ENCODE peak calls at places on chromosomes 3 and 15, in ten cellular contexts. One of them, this sample, is unnamed.

GRCh38 chr15:77542491-77543001 is 90.2 kb downstream of the LINGO1 start:
- DNase-seq in endothelial cell: no peak
- DNase-seq in CD4-positive, alpha-beta T cell: no peak
- DNase-seq in MM.1S: no peak
- DNase-seq in AG09319: no peak
- DNase-seq in fibroblast of mammary gland: peak
- DNase-seq in transverse colon: no peak
- DNase-seq in WTC11: no peak
- DNase-seq in neural progenitor cell: no peak
- DNase-seq in stomach: no peak
- DNase-seq in this sample: no peak

GRCh38 chr3:134483195-134483890 is 2.4 kb downstream of the ANAPC13 start:
- DNase-seq in MM.1S: no peak
- DNase-seq in fibroblast of mammary gland: peak
- DNase-seq in CD4-positive, alpha-beta T cell: no peak
- DNase-seq in neural progenitor cell: no peak
- DNase-seq in WTC11: no peak
- DNase-seq in stomach: no peak
- DNase-seq in endothelial cell: no peak
- DNase-seq in transverse colon: no peak
- DNase-seq in AG09319: no peak
- DNase-seq in this sample: no peak

GRCh38 chr15:57861039-57861638 is 154.6 kb downstream of the POLR2M start:
- DNase-seq in neural progenitor cell: peak
- DNase-seq in AG09319: peak
- DNase-seq in WTC11: no peak
- DNase-seq in fibroblast of mammary gland: peak
- DNase-seq in endothelial cell: peak
- DNase-seq in MM.1S: peak
- DNase-seq in stomach: no peak
- DNase-seq in CD4-positive, alpha-beta T cell: no peak
- DNase-seq in transverse colon: no peak
- DNase-seq in this sample: peak

GRCh38 chr3:157871248-157871647 is 235.0 kb downstream of the SHOX2 start:
- DNase-seq in stomach: no peak
- DNase-seq in CD4-positive, alpha-beta T cell: no peak
- DNase-seq in MM.1S: no peak
- DNase-seq in fibroblast of mammary gland: no peak
- DNase-seq in WTC11: no peak
- DNase-seq in neural progenitor cell: no peak
- DNase-seq in transverse colon: no peak
- DNase-seq in endothelial cell: no peak
- DNase-seq in AG09319: no peak
- DNase-seq in this sample: no peak

GRCh38 chr3:150357923-150358322 is 50.2 kb upstream of the TSC22D2 start:
- DNase-seq in fibroblast of mammary gland: no peak
- DNase-seq in MM.1S: no peak
- DNase-seq in AG09319: no peak
- DNase-seq in stomach: no peak
- DNase-seq in transverse colon: no peak
- DNase-seq in neural progenitor cell: no peak
- DNase-seq in CD4-positive, alpha-beta T cell: no peak
- DNase-seq in endothelial cell: no peak
- DNase-seq in WTC11: no peak
- DNase-seq in this sample: no peak

GRCh38 chr15:81301385-81301784 is 22.6 kb downstream of the STARD5 start:
- DNase-seq in transverse colon: peak
- DNase-seq in neural progenitor cell: no peak
- DNase-seq in endothelial cell: no peak
- DNase-seq in MM.1S: no peak
- DNase-seq in fibroblast of mammary gland: no peak
- DNase-seq in CD4-positive, alpha-beta T cell: no peak
- DNase-seq in AG09319: no peak
- DNase-seq in stomach: no peak
- DNase-seq in WTC11: no peak
- DNase-seq in this sample: no peak

GRCh38 chr3:52041118-52041847 is 15.1 kb downstream of the DUSP7 start:
- DNase-seq in endothelial cell: no peak
- DNase-seq in fibroblast of mammary gland: no peak
- DNase-seq in stomach: no peak
- DNase-seq in MM.1S: no peak
- DNase-seq in transverse colon: no peak
- DNase-seq in WTC11: peak
- DNase-seq in AG09319: no peak
- DNase-seq in CD4-positive, alpha-beta T cell: no peak
- DNase-seq in neural progenitor cell: peak
- DNase-seq in this sample: no peak

GRCh38 chr3:148229107-148229506 is 468.6 kb upstream of the AGTR1 start:
- DNase-seq in WTC11: no peak
- DNase-seq in MM.1S: peak
- DNase-seq in neural progenitor cell: no peak
- DNase-seq in AG09319: no peak
- DNase-seq in fibroblast of mammary gland: no peak
- DNase-seq in transverse colon: no peak
- DNase-seq in CD4-positive, alpha-beta T cell: no peak
- DNase-seq in endothelial cell: no peak
- DNase-seq in stomach: no peak
- DNase-seq in this sample: no peak

GRCh38 chr3:87082806-87083440 is 92.0 kb upstream of the VGLL3 start:
- DNase-seq in AG09319: no peak
- DNase-seq in fibroblast of mammary gland: peak
- DNase-seq in CD4-positive, alpha-beta T cell: no peak
- DNase-seq in MM.1S: peak
- DNase-seq in endothelial cell: peak
- DNase-seq in WTC11: no peak
- DNase-seq in stomach: no peak
- DNase-seq in transverse colon: no peak
- DNase-seq in neural progenitor cell: peak
- DNase-seq in this sample: peak

GRCh38 chr15:93271871-93272270 is 182.9 kb upstream of the RGMA start:
- DNase-seq in transverse colon: no peak
- DNase-seq in stomach: no peak
- DNase-seq in WTC11: no peak
- DNase-seq in neural progenitor cell: no peak
- DNase-seq in endothelial cell: no peak
- DNase-seq in AG09319: no peak
- DNase-seq in fibroblast of mammary gland: no peak
- DNase-seq in MM.1S: no peak
- DNase-seq in CD4-positive, alpha-beta T cell: no peak
- DNase-seq in this sample: no peak

GRCh38 chr3:185927501-185928200 is 10.2 kb downstream of the TRA2B start:
- DNase-seq in stomach: no peak
- DNase-seq in transverse colon: no peak
- DNase-seq in MM.1S: no peak
- DNase-seq in AG09319: no peak
- DNase-seq in WTC11: no peak
- DNase-seq in CD4-positive, alpha-beta T cell: no peak
- DNase-seq in neural progenitor cell: no peak
- DNase-seq in fibroblast of mammary gland: no peak
- DNase-seq in endothelial cell: no peak
- DNase-seq in this sample: no peak

GRCh38 chr3:21188459-21188858 is 562.6 kb downstream of the ZNF385D start:
- DNase-seq in stomach: no peak
- DNase-seq in neural progenitor cell: peak
- DNase-seq in endothelial cell: no peak
- DNase-seq in transverse colon: no peak
- DNase-seq in WTC11: no peak
- DNase-seq in fibroblast of mammary gland: no peak
- DNase-seq in MM.1S: no peak
- DNase-seq in CD4-positive, alpha-beta T cell: no peak
- DNase-seq in AG09319: no peak
- DNase-seq in this sample: no peak

GRCh38 chr3:56122911-56123310 is 345.4 kb downstream of the ERC2 start:
- DNase-seq in CD4-positive, alpha-beta T cell: no peak
- DNase-seq in stomach: no peak
- DNase-seq in neural progenitor cell: no peak
- DNase-seq in fibroblast of mammary gland: no peak
- DNase-seq in AG09319: no peak
- DNase-seq in MM.1S: no peak
- DNase-seq in transverse colon: no peak
- DNase-seq in endothelial cell: no peak
- DNase-seq in WTC11: no peak
- DNase-seq in this sample: no peak

GRCh38 chr3:145698749-145699148 is 462.2 kb downstream of the PLOD2 start:
- DNase-seq in AG09319: no peak
- DNase-seq in WTC11: no peak
- DNase-seq in MM.1S: no peak
- DNase-seq in CD4-positive, alpha-beta T cell: no peak
- DNase-seq in fibroblast of mammary gland: no peak
- DNase-seq in endothelial cell: no peak
- DNase-seq in transverse colon: no peak
- DNase-seq in stomach: no peak
- DNase-seq in neural progenitor cell: no peak
- DNase-seq in this sample: no peak

GRCh38 chr3:149941186-149941585 is 29.5 kb downstream of the PFN2 start:
- DNase-seq in MM.1S: no peak
- DNase-seq in endothelial cell: no peak
- DNase-seq in CD4-positive, alpha-beta T cell: no peak
- DNase-seq in stomach: no peak
- DNase-seq in transverse colon: no peak
- DNase-seq in WTC11: no peak
- DNase-seq in neural progenitor cell: no peak
- DNase-seq in fibroblast of mammary gland: peak
- DNase-seq in AG09319: no peak
- DNase-seq in this sample: no peak

GRCh38 chr15:56817266-56817665 is 84.0 kb upstream of the ZNF280D start:
- DNase-seq in stomach: no peak
- DNase-seq in WTC11: no peak
- DNase-seq in endothelial cell: no peak
- DNase-seq in neural progenitor cell: peak
- DNase-seq in AG09319: no peak
- DNase-seq in fibroblast of mammary gland: peak
- DNase-seq in transverse colon: no peak
- DNase-seq in CD4-positive, alpha-beta T cell: no peak
- DNase-seq in MM.1S: no peak
- DNase-seq in this sample: no peak

GRCh38 chr3:99532246-99532645 is 106.1 kb upstream of the COL8A1 start:
- DNase-seq in AG09319: peak
- DNase-seq in fibroblast of mammary gland: peak
- DNase-seq in CD4-positive, alpha-beta T cell: no peak
- DNase-seq in endothelial cell: peak
- DNase-seq in MM.1S: no peak
- DNase-seq in neural progenitor cell: peak
- DNase-seq in transverse colon: peak
- DNase-seq in WTC11: peak
- DNase-seq in stomach: peak
- DNase-seq in this sample: peak

GRCh38 chr3:142578309-142579223 is at the start of gene ATR:
- DNase-seq in neural progenitor cell: peak
- DNase-seq in CD4-positive, alpha-beta T cell: peak
- DNase-seq in transverse colon: peak
- DNase-seq in stomach: peak
- DNase-seq in fibroblast of mammary gland: peak
- DNase-seq in AG09319: peak
- DNase-seq in endothelial cell: peak
- DNase-seq in MM.1S: peak
- DNase-seq in WTC11: peak
- DNase-seq in this sample: peak
- TF ChIP-seq CTCF in neural progenitor cell: no peak
- TF ChIP-seq CTCF in CD4-positive, alpha-beta T cell: no peak
- TF ChIP-seq CTCF in transverse colon: no peak
- TF ChIP-seq CTCF in stomach: no peak
- TF ChIP-seq CTCF in fibroblast of mammary gland: no peak
- TF ChIP-seq CTCF in AG09319: no peak
- TF ChIP-seq CTCF in endothelial cell: no peak
- TF ChIP-seq CTCF in MM.1S: no peak
- TF ChIP-seq CTCF in WTC11: no peak
- TF ChIP-seq CTCF in this sample: no peak

DNA sequence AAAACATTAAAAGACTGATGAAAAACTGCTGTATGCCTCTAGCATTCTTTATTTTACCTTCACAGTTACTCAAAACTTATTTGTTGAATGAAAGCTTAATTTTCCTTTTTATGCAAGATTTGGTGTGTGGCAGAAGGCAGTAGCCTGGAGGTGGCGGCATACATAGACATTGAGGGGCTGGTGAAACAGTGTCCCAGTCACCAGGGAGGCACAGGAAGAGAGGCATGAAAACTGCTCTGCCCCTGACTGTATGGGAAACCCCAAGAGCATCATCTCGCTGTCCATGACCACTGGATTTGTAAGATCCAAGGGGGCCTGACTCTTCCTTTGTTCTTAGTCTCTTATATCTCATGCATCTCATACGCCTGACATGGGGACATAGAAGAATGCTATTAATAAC is 493.7 kb upstream of the GOLIM4 start:
- DNase-seq in transverse colon: no peak
- DNase-seq in stomach: no peak
- DNase-seq in AG09319: no peak
- DNase-seq in fibroblast of mammary gland: no peak
- DNase-seq in CD4-positive, alpha-beta T cell: no peak
- DNase-seq in neural progenitor cell: no peak
- DNase-seq in MM.1S: no peak
- DNase-seq in WTC11: no peak
- DNase-seq in endothelial cell: no peak
- DNase-seq in this sample: no peak
- TF ChIP-seq CTCF in transverse colon: no peak
- TF ChIP-seq CTCF in stomach: no peak
- TF ChIP-seq CTCF in AG09319: no peak
- TF ChIP-seq CTCF in fibroblast of mammary gland: no peak
- TF ChIP-seq CTCF in CD4-positive, alpha-beta T cell: no peak
- TF ChIP-seq CTCF in neural progenitor cell: no peak
- TF ChIP-seq CTCF in MM.1S: no peak
- TF ChIP-seq CTCF in WTC11: no peak
- TF ChIP-seq CTCF in endothelial cell: no peak
- TF ChIP-seq CTCF in this sample: no peak

GRCh38 chr3:71022552-71023335 is 560.8 kb downstream of the FOXP1 start:
- DNase-seq in endothelial cell: peak
- DNase-seq in neural progenitor cell: peak
- DNase-seq in CD4-positive, alpha-beta T cell: no peak
- DNase-seq in fibroblast of mammary gland: peak
- DNase-seq in WTC11: peak
- DNase-seq in MM.1S: no peak
- DNase-seq in AG09319: no peak
- DNase-seq in stomach: no peak
- DNase-seq in transverse colon: no peak
- DNase-seq in this sample: no peak
- TF ChIP-seq CTCF in endothelial cell: no peak
- TF ChIP-seq CTCF in neural progenitor cell: peak
- TF ChIP-seq CTCF in CD4-positive, alpha-beta T cell: no peak
- TF ChIP-seq CTCF in fibroblast of mammary gland: peak
- TF ChIP-seq CTCF in WTC11: no peak
- TF ChIP-seq CTCF in MM.1S: peak
- TF ChIP-seq CTCF in AG09319: no peak
- TF ChIP-seq CTCF in stomach: no peak
- TF ChIP-seq CTCF in transverse colon: no peak
- TF ChIP-seq CTCF in this sample: peak

DNA sequence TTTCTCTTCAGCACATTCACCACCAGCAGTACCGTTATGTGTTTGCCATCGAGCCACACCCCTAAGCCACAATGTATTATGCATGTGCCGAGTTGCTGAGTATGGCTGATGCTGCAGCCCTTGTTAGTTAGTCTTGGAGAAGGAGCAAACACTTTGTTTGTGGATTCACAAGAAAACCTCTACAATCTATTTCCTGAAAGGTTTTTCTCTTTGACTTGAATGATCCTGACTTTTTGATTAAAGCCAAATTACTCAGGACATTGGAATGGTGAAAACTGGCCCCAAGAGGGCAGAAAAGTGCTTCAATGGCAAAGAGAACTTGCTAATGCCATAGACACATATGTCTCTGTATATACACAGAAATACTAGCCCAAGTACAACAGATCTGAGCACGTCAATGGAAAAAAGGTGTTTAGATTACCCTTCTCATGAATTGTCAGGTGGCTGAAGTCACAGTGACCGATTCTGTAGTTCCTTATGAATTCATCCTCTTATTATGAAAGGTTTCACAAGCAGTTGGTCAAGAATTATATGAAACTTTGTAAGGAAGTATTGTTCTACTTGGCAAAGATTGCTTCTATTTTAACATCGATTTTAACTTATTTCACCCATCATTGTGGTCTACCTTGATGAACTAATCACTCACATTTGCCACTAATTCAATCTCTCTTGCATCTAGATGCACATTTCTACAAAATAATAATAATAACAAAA is 103.0 kb downstream of the P3H2 start:
- DNase-seq in CD4-positive, alpha-beta T cell: no peak
- DNase-seq in transverse colon: peak
- DNase-seq in MM.1S: no peak
- DNase-seq in WTC11: no peak
- DNase-seq in endothelial cell: no peak
- DNase-seq in fibroblast of mammary gland: peak
- DNase-seq in AG09319: peak
- DNase-seq in stomach: peak
- DNase-seq in neural progenitor cell: peak
- DNase-seq in this sample: no peak
- TF ChIP-seq CTCF in CD4-positive, alpha-beta T cell: no peak
- TF ChIP-seq CTCF in transverse colon: peak
- TF ChIP-seq CTCF in MM.1S: peak
- TF ChIP-seq CTCF in WTC11: no peak
- TF ChIP-seq CTCF in endothelial cell: no peak
- TF ChIP-seq CTCF in fibroblast of mammary gland: peak
- TF ChIP-seq CTCF in AG09319: peak
- TF ChIP-seq CTCF in stomach: no peak
- TF ChIP-seq CTCF in neural progenitor cell: peak
- TF ChIP-seq CTCF in this sample: peak

This sample was measured in GM13977.